ENCODE peak calls at places on chromosomes 6 and 20, in ten cellular contexts. One of them, this sample, is unnamed.

GRCh38 chr6:168004023-168004422 is 6.6 kb downstream of the KIF25 start:
- DNase-seq in prostate gland: no peak
- DNase-seq in A172: no peak
- DNase-seq in fibroblast of lung: no peak
- DNase-seq in activated CD4-positive, alpha-beta T cell treated with anti-CD3 and anti-CD28 coated beads, Interleukin-2, amount 50 U/mL, for 1 hour: no peak
- DNase-seq in EL: no peak
- DNase-seq in HT-29: no peak
- DNase-seq in GM04504: no peak
- DNase-seq in Caki2: no peak
- DNase-seq in hippocampal formation: no peak
- DNase-seq in this sample: no peak

GRCh38 chr20:51923611-51924010 is 121.3 kb upstream of the SALL4 start:
- DNase-seq in fibroblast of lung: no peak
- DNase-seq in HT-29: no peak
- DNase-seq in A172: no peak
- DNase-seq in Caki2: no peak
- DNase-seq in EL: no peak
- DNase-seq in prostate gland: no peak
- DNase-seq in hippocampal formation: no peak
- DNase-seq in activated CD4-positive, alpha-beta T cell treated with anti-CD3 and anti-CD28 coated beads, Interleukin-2, amount 50 U/mL, for 1 hour: no peak
- DNase-seq in GM04504: no peak
- DNase-seq in this sample: no peak

GRCh38 chr6:109460161-109460830 is 4.7 kb upstream of the MICAL1 start:
- DNase-seq in Caki2: no peak
- DNase-seq in hippocampal formation: no peak
- DNase-seq in fibroblast of lung: no peak
- DNase-seq in activated CD4-positive, alpha-beta T cell treated with anti-CD3 and anti-CD28 coated beads, Interleukin-2, amount 50 U/mL, for 1 hour: no peak
- DNase-seq in HT-29: no peak
- DNase-seq in prostate gland: no peak
- DNase-seq in GM04504: no peak
- DNase-seq in EL: no peak
- DNase-seq in A172: no peak
- DNase-seq in this sample: no peak

GRCh38 chr20:38007526-38007925 is 25.7 kb downstream of the TTI1 start:
- DNase-seq in HT-29: no peak
- DNase-seq in hippocampal formation: no peak
- DNase-seq in prostate gland: no peak
- DNase-seq in GM04504: no peak
- DNase-seq in activated CD4-positive, alpha-beta T cell treated with anti-CD3 and anti-CD28 coated beads, Interleukin-2, amount 50 U/mL, for 1 hour: no peak
- DNase-seq in A172: no peak
- DNase-seq in fibroblast of lung: no peak
- DNase-seq in Caki2: no peak
- DNase-seq in EL: no peak
- DNase-seq in this sample: no peak

GRCh38 chr6:97841763-97842162 is 558.7 kb upstream of the MMS22L start:
- DNase-seq in activated CD4-positive, alpha-beta T cell treated with anti-CD3 and anti-CD28 coated beads, Interleukin-2, amount 50 U/mL, for 1 hour: no peak
- DNase-seq in fibroblast of lung: peak; percentile 5
- DNase-seq in HT-29: no peak
- DNase-seq in EL: no peak
- DNase-seq in hippocampal formation: no peak
- DNase-seq in GM04504: peak; percentile 38
- DNase-seq in A172: no peak
- DNase-seq in Caki2: no peak
- DNase-seq in prostate gland: no peak
- DNase-seq in this sample: no peak

GRCh38 chr6:128079026-128079425 is 178.2 kb upstream of the THEMIS start:
- DNase-seq in GM04504: no peak
- DNase-seq in A172: no peak
- DNase-seq in HT-29: no peak
- DNase-seq in activated CD4-positive, alpha-beta T cell treated with anti-CD3 and anti-CD28 coated beads, Interleukin-2, amount 50 U/mL, for 1 hour: no peak
- DNase-seq in hippocampal formation: no peak
- DNase-seq in EL: peak; percentile 48
- DNase-seq in fibroblast of lung: no peak
- DNase-seq in Caki2: no peak
- DNase-seq in prostate gland: no peak
- DNase-seq in this sample: no peak

GRCh38 chr6:22098623-22099022 is 198.2 kb downstream of the PRL start:
- DNase-seq in activated CD4-positive, alpha-beta T cell treated with anti-CD3 and anti-CD28 coated beads, Interleukin-2, amount 50 U/mL, for 1 hour: no peak
- DNase-seq in fibroblast of lung: peak; percentile 54
- DNase-seq in hippocampal formation: no peak
- DNase-seq in Caki2: no peak
- DNase-seq in EL: no peak
- DNase-seq in prostate gland: no peak
- DNase-seq in A172: no peak
- DNase-seq in HT-29: no peak
- DNase-seq in GM04504: no peak
- DNase-seq in this sample: no peak

GRCh38 chr6:137767931-137768690 is 98.9 kb upstream of the TNFAIP3 start:
- DNase-seq in HT-29: no peak
- DNase-seq in EL: peak; percentile 70
- DNase-seq in fibroblast of lung: peak; percentile 62
- DNase-seq in GM04504: no peak
- DNase-seq in hippocampal formation: no peak
- DNase-seq in A172: no peak
- DNase-seq in prostate gland: no peak
- DNase-seq in activated CD4-positive, alpha-beta T cell treated with anti-CD3 and anti-CD28 coated beads, Interleukin-2, amount 50 U/mL, for 1 hour: no peak
- DNase-seq in Caki2: no peak
- DNase-seq in this sample: no peak

GRCh38 chr20:17228624-17229061 is 1.8 kb downstream of the PCSK2 start:
- DNase-seq in HT-29: peak; percentile 3
- DNase-seq in hippocampal formation: no peak
- DNase-seq in GM04504: no peak
- DNase-seq in activated CD4-positive, alpha-beta T cell treated with anti-CD3 and anti-CD28 coated beads, Interleukin-2, amount 50 U/mL, for 1 hour: no peak
- DNase-seq in prostate gland: no peak
- DNase-seq in fibroblast of lung: no peak
- DNase-seq in A172: no peak
- DNase-seq in EL: no peak
- DNase-seq in Caki2: no peak
- DNase-seq in this sample: no peak

GRCh38 chr6:152150196-152150595 is 342.7 kb downstream of the ESR1 start:
- DNase-seq in Caki2: no peak
- DNase-seq in hippocampal formation: no peak
- DNase-seq in A172: no peak
- DNase-seq in GM04504: no peak
- DNase-seq in fibroblast of lung: no peak
- DNase-seq in activated CD4-positive, alpha-beta T cell treated with anti-CD3 and anti-CD28 coated beads, Interleukin-2, amount 50 U/mL, for 1 hour: no peak
- DNase-seq in EL: no peak
- DNase-seq in HT-29: no peak
- DNase-seq in prostate gland: no peak
- DNase-seq in this sample: no peak

GRCh38 chr6:150599199-150600002 is at the start of gene PLEKHG1:
- DNase-seq in HT-29: peak; percentile 67
- DNase-seq in prostate gland: peak; percentile 39
- DNase-seq in Caki2: peak; percentile 47
- DNase-seq in GM04504: no peak
- DNase-seq in activated CD4-positive, alpha-beta T cell treated with anti-CD3 and anti-CD28 coated beads, Interleukin-2, amount 50 U/mL, for 1 hour: peak; percentile 41
- DNase-seq in hippocampal formation: peak; percentile 28
- DNase-seq in fibroblast of lung: peak; percentile 38
- DNase-seq in A172: peak; percentile 1
- DNase-seq in EL: peak; percentile 47
- DNase-seq in this sample: no peak

GRCh38 chr6:30325873-30326445 is 768 bp upstream of the TRIM39 start:
- DNase-seq in activated CD4-positive, alpha-beta T cell treated with anti-CD3 and anti-CD28 coated beads, Interleukin-2, amount 50 U/mL, for 1 hour: no peak
- DNase-seq in A172: no peak
- DNase-seq in prostate gland: no peak
- DNase-seq in fibroblast of lung: no peak
- DNase-seq in GM04504: peak; percentile 9
- DNase-seq in EL: peak; percentile 61
- DNase-seq in Caki2: no peak
- DNase-seq in HT-29: peak; percentile 71
- DNase-seq in hippocampal formation: no peak
- DNase-seq in this sample: no peak

GRCh38 chr6:129936329-129937165 is 75.4 kb upstream of the TMEM244 start:
- DNase-seq in EL: peak; percentile 82
- DNase-seq in hippocampal formation: peak; percentile 36
- DNase-seq in HT-29: peak; percentile 83
- DNase-seq in prostate gland: no peak
- DNase-seq in Caki2: peak; percentile 45
- DNase-seq in fibroblast of lung: peak; percentile 73
- DNase-seq in activated CD4-positive, alpha-beta T cell treated with anti-CD3 and anti-CD28 coated beads, Interleukin-2, amount 50 U/mL, for 1 hour: peak; percentile 38
- DNase-seq in GM04504: peak; percentile 24
- DNase-seq in A172: peak; percentile 55
- DNase-seq in this sample: no peak

GRCh38 chr6:106908386-106908840 is 66.1 kb downstream of the CD24 start:
- DNase-seq in fibroblast of lung: no peak
- DNase-seq in HT-29: peak; percentile 81
- DNase-seq in activated CD4-positive, alpha-beta T cell treated with anti-CD3 and anti-CD28 coated beads, Interleukin-2, amount 50 U/mL, for 1 hour: no peak
- DNase-seq in Caki2: peak; percentile 82
- DNase-seq in hippocampal formation: no peak
- DNase-seq in EL: peak; percentile 40
- DNase-seq in prostate gland: no peak
- DNase-seq in GM04504: no peak
- DNase-seq in A172: peak; percentile 57
- DNase-seq in this sample: no peak

GRCh38 chr20:33311989-33312388 is 29.0 kb downstream of the BPIFB1 start:
- DNase-seq in Caki2: no peak
- DNase-seq in EL: no peak
- DNase-seq in HT-29: no peak
- DNase-seq in GM04504: no peak
- DNase-seq in activated CD4-positive, alpha-beta T cell treated with anti-CD3 and anti-CD28 coated beads, Interleukin-2, amount 50 U/mL, for 1 hour: no peak
- DNase-seq in hippocampal formation: no peak
- DNase-seq in fibroblast of lung: no peak
- DNase-seq in prostate gland: no peak
- DNase-seq in A172: no peak
- DNase-seq in this sample: no peak

GRCh38 chr6:138025528-138025941 is 81.7 kb downstream of the PERP start:
- DNase-seq in activated CD4-positive, alpha-beta T cell treated with anti-CD3 and anti-CD28 coated beads, Interleukin-2, amount 50 U/mL, for 1 hour: no peak
- DNase-seq in fibroblast of lung: no peak
- DNase-seq in A172: no peak
- DNase-seq in HT-29: no peak
- DNase-seq in prostate gland: no peak
- DNase-seq in EL: no peak
- DNase-seq in GM04504: no peak
- DNase-seq in Caki2: no peak
- DNase-seq in hippocampal formation: no peak
- DNase-seq in this sample: no peak

GRCh38 chr20:47672166-47672565 is 113.1 kb downstream of the SULF2 start:
- DNase-seq in hippocampal formation: no peak
- DNase-seq in prostate gland: no peak
- DNase-seq in HT-29: no peak
- DNase-seq in A172: no peak
- DNase-seq in activated CD4-positive, alpha-beta T cell treated with anti-CD3 and anti-CD28 coated beads, Interleukin-2, amount 50 U/mL, for 1 hour: no peak
- DNase-seq in fibroblast of lung: no peak
- DNase-seq in EL: no peak
- DNase-seq in Caki2: no peak
- DNase-seq in GM04504: no peak
- DNase-seq in this sample: no peak

GRCh38 chr6:44049989-44050871 is 77.0 kb downstream of the MRPL14 start:
- DNase-seq in prostate gland: no peak
- DNase-seq in A172: peak; percentile 76
- DNase-seq in EL: no peak
- DNase-seq in Caki2: no peak
- DNase-seq in fibroblast of lung: peak; percentile 63
- DNase-seq in GM04504: no peak
- DNase-seq in activated CD4-positive, alpha-beta T cell treated with anti-CD3 and anti-CD28 coated beads, Interleukin-2, amount 50 U/mL, for 1 hour: no peak
- DNase-seq in hippocampal formation: no peak
- DNase-seq in HT-29: no peak
- DNase-seq in this sample: no peak

GRCh38 chr6:5379647-5380242 is 118.4 kb downstream of the FARS2 start:
- DNase-seq in Caki2: no peak
- DNase-seq in fibroblast of lung: peak; percentile 60
- DNase-seq in HT-29: peak; percentile 43
- DNase-seq in GM04504: no peak
- DNase-seq in activated CD4-positive, alpha-beta T cell treated with anti-CD3 and anti-CD28 coated beads, Interleukin-2, amount 50 U/mL, for 1 hour: no peak
- DNase-seq in prostate gland: no peak
- DNase-seq in EL: peak; percentile 49
- DNase-seq in A172: peak; percentile 21
- DNase-seq in hippocampal formation: no peak
- DNase-seq in this sample: no peak

GRCh38 chr20:59777814-59778575 is 155.4 kb downstream of the SYCP2 start:
- DNase-seq in HT-29: no peak
- DNase-seq in prostate gland: no peak
- DNase-seq in Caki2: no peak
- DNase-seq in EL: no peak
- DNase-seq in A172: no peak
- DNase-seq in fibroblast of lung: no peak
- DNase-seq in activated CD4-positive, alpha-beta T cell treated with anti-CD3 and anti-CD28 coated beads, Interleukin-2, amount 50 U/mL, for 1 hour: no peak
- DNase-seq in hippocampal formation: no peak
- DNase-seq in GM04504: no peak
- DNase-seq in this sample: no peak

GRCh38 chr6:84227044-84227433 is 404 bp downstream of the CEP162 start:
- DNase-seq in activated CD4-positive, alpha-beta T cell treated with anti-CD3 and anti-CD28 coated beads, Interleukin-2, amount 50 U/mL, for 1 hour: no peak
- DNase-seq in fibroblast of lung: no peak
- DNase-seq in A172: no peak
- DNase-seq in GM04504: no peak
- DNase-seq in EL: no peak
- DNase-seq in hippocampal formation: no peak
- DNase-seq in HT-29: no peak
- DNase-seq in Caki2: no peak
- DNase-seq in prostate gland: no peak
- DNase-seq in this sample: no peak

GRCh38 chr6:27157461-27158315 is 89.8 kb upstream of the PRSS16 start:
- DNase-seq in HT-29: peak; percentile 71
- DNase-seq in GM04504: no peak
- DNase-seq in prostate gland: peak; percentile 47
- DNase-seq in EL: peak; percentile 83
- DNase-seq in fibroblast of lung: peak; percentile 68
- DNase-seq in Caki2: peak; percentile 68
- DNase-seq in activated CD4-positive, alpha-beta T cell treated with anti-CD3 and anti-CD28 coated beads, Interleukin-2, amount 50 U/mL, for 1 hour: peak; percentile 87
- DNase-seq in hippocampal formation: peak; percentile 32
- DNase-seq in A172: peak; percentile 88
- DNase-seq in this sample: no peak

GRCh38 chr6:118580585-118581419 is 32.7 kb downstream of the PLN start:
- DNase-seq in HT-29: peak; percentile 61
- DNase-seq in fibroblast of lung: peak; percentile 84
- DNase-seq in EL: peak; percentile 74
- DNase-seq in GM04504: peak; percentile 85
- DNase-seq in prostate gland: peak; percentile 14
- DNase-seq in Caki2: no peak
- DNase-seq in A172: peak; percentile 55
- DNase-seq in hippocampal formation: peak; percentile 12
- DNase-seq in activated CD4-positive, alpha-beta T cell treated with anti-CD3 and anti-CD28 coated beads, Interleukin-2, amount 50 U/mL, for 1 hour: no peak
- DNase-seq in this sample: peak; percentile 19

This sample was measured in kidney epithelial cell.